ENCODE peak calls at places on chromosomes 11 and 22, in eight cellular contexts. A, Z, I, G, U, M, H and R are unnamed samples.

GRCh38 chr11:129384415-129384814 is 8.8 kb downstream of the BARX2 start:
- DNase-seq in U (no peak), I (no peak), M (no peak), Z (no peak), H (no peak), G (no peak), A (no peak), R (no peak)

GRCh38 chr11:118924591-118925585 is 838 bp downstream of the BCL9L start:
- DNase-seq in I (peak; percentile 70), A (no peak), H (peak; percentile 46), Z (no peak), U (peak; percentile 52), G (peak; percentile 51), M (no peak), R (no peak)

GRCh38 chr11:68831124-68831523 is 10.6 kb downstream of the CPT1A start:
- DNase-seq in Z (no peak), G (peak; percentile 74), I (no peak), A (no peak), U (no peak), M (no peak), H (no peak), R (no peak)

GRCh38 chr11:114059278-114059983 is at the start of gene ZBTB16:
- DNase-seq in M (no peak), H (peak; percentile 94), A (peak; percentile 93), G (peak; percentile 94), I (peak; percentile 88), Z (no peak), U (peak; percentile 61), R (no peak)

GRCh38 chr11:123195182-123196059 is at the start of gene CLMP:
- DNase-seq in I (peak; percentile 39), H (peak; percentile 86), Z (no peak), M (no peak), A (peak; percentile 70), U (no peak), G (no peak), R (no peak)

GRCh38 chr22:37060801-37061610 is 9.5 kb downstream of the KCTD17 start:
- DNase-seq in Z (no peak), H (no peak), A (no peak), M (no peak), G (no peak), I (no peak), U (no peak), R (no peak)

GRCh38 chr11:129374993-129375721 is 491 bp upstream of the BARX2 start:
- DNase-seq in G (peak; percentile 56), U (no peak), I (no peak), H (no peak), A (no peak), M (no peak), Z (no peak), R (no peak)

GRCh38 chr22:28021116-28021997 is 102.3 kb upstream of the PITPNB start:
- DNase-seq in A (no peak), I (no peak), H (no peak), U (no peak), G (peak; percentile 22), M (no peak), Z (no peak), R (no peak)

GRCh38 chr11:123180166-123180565 is 14.9 kb downstream of the CLMP start:
- DNase-seq in I (no peak), Z (no peak), A (peak; percentile 46), U (no peak), M (no peak), G (no peak), H (peak; percentile 74), R (no peak)

GRCh38 chr11:69099193-69099592 is 50.5 kb downstream of the TPCN2 start:
- DNase-seq in A (no peak), Z (no peak), I (no peak), H (no peak), U (no peak), M (no peak), G (no peak), R (no peak)

DNA sequence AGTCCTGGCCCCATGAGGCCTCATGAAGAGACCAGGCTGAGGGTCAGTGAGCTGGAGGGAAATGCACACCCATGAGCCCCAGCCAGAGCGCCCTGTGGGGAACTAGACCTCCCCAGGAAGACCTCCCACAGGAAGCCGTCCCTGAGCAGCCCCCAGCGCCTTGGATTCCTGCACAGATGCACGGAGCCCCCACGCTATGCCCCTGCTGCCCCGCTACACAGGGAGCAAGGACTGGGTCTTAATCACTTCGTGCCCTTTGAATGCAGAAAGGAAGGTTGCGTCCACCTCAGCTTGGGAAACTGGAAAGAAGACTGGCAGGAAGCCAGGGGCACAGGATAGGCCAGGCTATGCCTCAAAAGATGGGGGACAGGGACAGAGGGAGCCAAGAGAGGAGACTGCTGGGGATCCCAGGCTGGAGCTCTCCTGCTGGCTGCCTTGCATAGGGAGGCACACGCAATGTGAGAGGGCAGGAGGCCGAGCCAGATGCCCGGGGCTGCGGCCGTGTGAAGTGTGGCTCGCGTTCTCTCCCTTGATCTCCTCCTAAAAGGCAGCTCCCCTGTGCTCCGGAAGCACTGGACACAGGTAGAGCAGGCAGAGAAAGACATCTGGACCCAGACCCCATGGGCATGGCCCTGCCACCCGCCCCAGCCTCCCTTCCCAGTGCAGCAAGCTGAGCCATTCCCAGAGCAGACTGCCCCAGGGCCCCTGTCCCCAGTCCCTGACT is 32.8 kb downstream of the MACROD1 start:
- DNase-seq in Z (no peak), U (no peak), H (no peak), A (no peak), M (no peak), I (peak; percentile 48), G (no peak), R (no peak)
- H3K4me3 ChIP-seq in Z (no peak overlapping the region), U (no peak overlapping the region), H (no peak overlapping the region), A (no peak overlapping the region), M (no peak overlapping the region), I (no peak overlapping the region), G (no peak overlapping the region), R (no peak overlapping the region)

DNA sequence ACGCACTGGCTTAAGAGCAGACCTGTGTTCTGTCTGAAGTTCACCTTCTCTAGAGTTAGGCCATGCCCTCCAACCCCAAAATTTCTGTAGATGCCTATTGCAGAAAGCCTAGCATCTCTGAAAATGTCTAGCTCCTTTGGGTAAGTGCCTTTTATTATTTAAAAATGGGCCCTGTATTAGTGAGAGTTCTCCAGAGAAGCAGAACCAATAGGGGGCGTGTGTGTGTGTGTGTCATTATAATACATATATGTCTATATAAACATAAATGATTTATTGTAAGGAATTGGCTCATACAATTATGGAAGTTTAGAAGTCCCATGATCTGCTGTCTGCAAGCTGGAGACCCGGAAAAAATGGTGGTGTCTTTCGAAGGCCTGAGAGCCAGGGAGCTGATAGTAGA is 144.7 kb downstream of the TTC17 start:
- DNase-seq in H (no peak), U (no peak), G (no peak), A (peak; percentile 15), Z (no peak), M (no peak), I (no peak), R (no peak)
- TF ChIP-seq CTCF in H (peak; percentile 20), U (no peak), G (no peak), A (peak; percentile 21), Z (peak; percentile 41), M (peak; percentile 11), I (no peak), R (no peak)

GRCh38 chr22:44793106-44793505 is 40.7 kb downstream of the ARHGAP8 start:
- DNase-seq in H (no peak), G (no peak), A (no peak), Z (no peak), M (no peak), I (no peak), U (no peak), R (no peak)

GRCh38 chr22:44797181-44797720 is 44.9 kb downstream of the ARHGAP8 start:
- DNase-seq in H (no peak), U (no peak), I (no peak), Z (no peak), A (no peak), M (no peak), G (no peak), R (no peak)

GRCh38 chr22:44799077-44799931 is 46.9 kb downstream of the ARHGAP8 start:
- DNase-seq in G (no peak), U (no peak), H (no peak), Z (no peak), I (no peak), A (no peak), M (no peak), R (no peak)

GRCh38 chr22:44793506-44794225 is 41.3 kb downstream of the ARHGAP8 start:
- DNase-seq in A (no peak), I (no peak), M (no peak), U (no peak), Z (no peak), G (no peak), H (no peak), R (no peak)

DNA sequence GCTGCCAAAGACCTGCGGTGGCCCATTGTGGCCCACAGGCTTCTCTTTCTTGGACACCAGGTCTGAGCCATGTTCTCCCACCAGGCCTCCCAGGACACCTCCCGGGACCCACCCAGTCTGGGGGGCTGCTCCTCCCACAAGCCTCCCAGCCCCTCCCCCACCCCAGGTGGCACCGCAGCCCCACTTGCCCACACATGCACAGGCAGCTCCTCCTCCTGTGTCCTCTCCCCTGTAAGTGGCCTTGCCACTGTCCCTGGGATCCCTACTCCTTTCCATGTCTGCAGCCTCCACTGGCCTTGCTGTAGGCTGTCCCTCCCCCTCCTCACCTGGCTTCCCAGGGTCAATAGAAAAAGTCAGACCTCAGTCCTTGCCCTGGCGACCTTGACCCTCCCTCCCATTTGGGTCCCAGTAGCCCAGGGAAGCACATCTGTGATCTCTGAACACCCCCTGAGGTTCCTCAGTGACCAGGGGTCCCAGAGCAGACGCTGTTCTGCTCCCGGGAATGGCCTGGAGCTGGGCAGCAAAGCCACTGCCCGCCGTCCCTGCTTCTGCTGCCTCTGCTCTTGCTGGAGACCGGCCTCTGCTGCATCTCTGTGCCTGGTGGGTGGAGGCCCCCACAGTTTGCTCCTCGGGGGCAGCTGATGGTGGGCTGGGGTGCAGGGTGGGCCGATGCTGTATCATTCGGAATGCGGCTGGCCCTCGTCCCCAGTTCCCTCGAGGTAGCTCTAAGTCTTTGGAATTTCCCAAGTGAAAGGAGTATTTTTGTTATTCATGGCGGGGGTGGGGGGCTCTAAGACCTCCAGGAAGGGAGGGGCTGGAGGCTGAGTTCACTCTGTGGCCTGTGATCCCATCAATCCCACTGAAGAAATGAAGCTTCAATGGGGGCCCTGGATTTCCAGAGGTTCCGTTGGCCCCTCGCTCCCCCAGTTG is 43.6 kb downstream of the ARHGAP8 start:
- DNase-seq in I (no peak), A (no peak), G (no peak), U (no peak), H (no peak), M (no peak), Z (no peak), R (no peak)
- H3K4me3 ChIP-seq in I (no peak overlapping the region), A (no peak overlapping the region), G (no peak overlapping the region), U (no peak overlapping the region), H (no peak overlapping the region), M (no peak overlapping the region), Z (no peak overlapping the region), R (no peak overlapping the region)

GRCh38 chr11:107683070-107683469 is 28.8 kb downstream of the SLN start:
- DNase-seq in A (no peak), I (no peak), H (no peak), G (no peak), M (no peak), U (no peak), Z (no peak), R (no peak)

GRCh38 chr11:107679255-107680024 is 32.4 kb downstream of the SLN start:
- DNase-seq in G (no peak), A (no peak), M (no peak), I (no peak), Z (no peak), U (no peak), H (no peak), R (no peak)

GRCh38 chr11:107688322-107688918 is 23.4 kb downstream of the SLN start:
- DNase-seq in A (peak; percentile 18), G (no peak), M (no peak), Z (no peak), H (peak; percentile 49), I (no peak), U (no peak), R (no peak)

GRCh38 chr11:107682182-107682971 is 29.5 kb downstream of the SLN start:
- DNase-seq in H (no peak), A (no peak), G (no peak), M (no peak), Z (no peak), I (no peak), U (no peak), R (no peak)

GRCh38 chr11:107683807-107684206 is 28.0 kb downstream of the SLN start:
- DNase-seq in G (no peak), M (no peak), H (no peak), I (no peak), Z (no peak), A (peak; percentile 17), U (no peak), R (no peak)
- TF ChIP-seq CTCF in G (no peak), M (peak; percentile 58), H (peak; percentile 34), I (peak; percentile 21), Z (peak; percentile 54), A (peak; percentile 48), U (no peak), R (peak; percentile 27)